ENCODE peak calls at places on chromosome 22, in four cellular contexts. S is GM06990, A is heart right ventricle, X is astrocyte of the spinal cord. H is an unnamed sample.

GRCh38 chr22:46592390-46592872 is 27.8 kb upstream of the GRAMD4 start:
- DNase-seq in S (peak), A (peak), X (peak), H (peak)

GRCh38 chr22:16783930-16784354 is 41.3 kb downstream of the XKR3 start:
- DNase-seq in S (no peak), A (no peak), X (no peak), H (no peak)

GRCh38 chr22:39932918-39933649 is 27.1 kb upstream of the TMA7B start:
- DNase-seq in S (no peak), A (no peak), X (peak), H (peak)

GRCh38 chr22:19686946-19687345 is 27.4 kb upstream of the SEPTIN5 start:
- DNase-seq in S (no peak), A (no peak), X (no peak), H (no peak)

GRCh38 chr22:38570841-38571364 is 920 bp upstream of the DMC1 start:
- DNase-seq in S (no peak), A (peak), X (peak), H (peak)

GRCh38 chr22:23245045-23245798 is 64.9 kb downstream of the BCR start:
- DNase-seq in S (no peak), A (no peak), X (peak), H (no peak)

GRCh38 chr22:38792833-38793232 is 1.1 kb downstream of the DNAL4 start:
- DNase-seq in S (no peak), A (no peak), X (peak), H (no peak)

GRCh38 chr22:48838846-48839730 is 988.6 kb downstream of the BRD1 start:
- DNase-seq in S (no peak), A (no peak), X (no peak), H (no peak)

GRCh38 chr22:37275622-37276021 is 6.7 kb upstream of the CYTH4 start:
- DNase-seq in S (no peak), A (no peak), X (no peak), H (no peak)

GRCh38 chr22:46068176-46068907 is 82.0 kb upstream of the PPARA start:
- DNase-seq in S (no peak), A (no peak), X (peak), H (no peak)

GRCh38 chr22:21100149-21101032 is 54.6 kb downstream of the LRRC74B start:
- DNase-seq in S (no peak), A (no peak), X (no peak), H (no peak)

GRCh38 chr22:23147632-23148387 is 2.5 kb downstream of the RAB36 start:
- DNase-seq in S (no peak), A (no peak), X (peak), H (no peak)

GRCh38 chr22:19808873-19809478 is 45.7 kb downstream of the GNB1L start:
- DNase-seq in S (no peak), A (peak), X (no peak), H (no peak)

GRCh38 chr22:49427941-49428340 is 399.7 kb downstream of the BRD1 start:
- DNase-seq in S (no peak), A (no peak), X (no peak), H (no peak)

GRCh38 chr22:23752750-23753149 is 1.5 kb downstream of the VPREB3 start:
- DNase-seq in S (no peak), A (no peak), X (no peak), H (peak)

GRCh38 chr22:22711532-22711913 is 67.1 kb downstream of the GGTLC2 start:
- DNase-seq in S (no peak), A (no peak), X (no peak), H (no peak)

GRCh38 chr22:32619614-32620426 is 145.2 kb downstream of the FBXO7 start:
- DNase-seq in S (no peak), A (no peak), X (peak), H (no peak)

GRCh38 chr22:37967637-37968451 is 14.3 kb downstream of the POLR2F start:
- DNase-seq in S (no peak), A (no peak), X (no peak), H (no peak)

GRCh38 chr22:49097171-49097925 is 730.3 kb downstream of the BRD1 start:
- DNase-seq in S (no peak), A (no peak), X (no peak), H (no peak)

DNA sequence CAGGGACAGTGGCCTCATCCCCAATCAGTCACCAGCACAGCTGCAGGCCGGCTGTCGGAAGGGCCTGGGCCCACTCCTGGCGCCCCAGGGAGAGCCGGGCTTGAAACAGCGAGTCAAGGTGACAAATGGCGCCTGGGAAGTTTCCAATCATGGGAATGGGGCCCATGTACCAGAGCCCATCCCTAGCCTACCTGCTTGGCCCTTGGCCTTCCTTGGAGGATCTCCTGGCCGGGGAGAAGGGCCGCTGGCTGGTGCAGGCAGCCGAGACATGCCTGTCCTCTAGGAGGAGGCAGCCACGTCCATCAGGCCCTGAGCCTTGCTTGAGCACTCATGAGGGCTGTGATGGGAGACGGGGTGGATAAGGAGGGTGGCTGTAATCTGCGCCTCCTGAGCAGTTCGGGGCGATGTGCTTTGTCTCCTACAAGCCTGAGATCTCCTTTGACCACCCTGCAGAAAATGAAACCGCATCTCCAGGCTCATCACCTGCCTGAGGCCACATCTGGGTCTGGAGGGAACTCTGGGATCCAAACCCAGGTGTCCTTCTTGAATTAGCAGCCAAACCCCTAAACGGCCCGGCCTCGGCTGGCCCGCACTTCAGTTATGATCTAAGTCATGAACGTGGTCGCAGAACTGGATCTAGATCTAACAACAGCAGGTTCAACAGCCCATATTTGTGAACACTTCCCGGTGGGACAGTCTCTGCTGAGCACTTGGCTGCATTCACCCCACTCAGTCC is 862.0 kb downstream of the TBC1D22A start:
- DNase-seq in S (no peak), A (no peak), X (no peak), H (no peak)
- TF ChIP-seq CTCF in S (no peak), A (no peak), X (no peak), H (no peak)

DNA sequence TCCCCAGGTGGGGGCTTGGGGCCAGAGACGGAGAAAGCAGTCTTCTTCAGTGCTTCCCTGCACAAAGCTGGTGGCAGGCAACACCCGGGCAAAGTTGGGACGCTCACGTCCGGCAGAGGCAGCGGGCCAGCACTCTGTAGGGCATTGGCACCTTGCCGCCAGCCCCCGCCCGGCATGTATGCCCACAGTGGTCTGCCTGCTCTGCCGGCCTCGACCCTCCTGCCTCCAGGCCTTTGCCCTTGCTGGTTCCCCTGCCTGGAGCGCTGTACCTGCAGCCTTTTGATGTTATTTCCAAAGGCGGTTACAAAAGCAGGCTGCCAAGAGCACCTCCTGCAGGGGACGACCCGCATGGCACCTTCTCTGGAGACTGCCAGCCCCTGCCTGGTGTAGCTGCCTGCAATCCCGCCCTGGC is 56.5 kb upstream of the SHISAL1 start:
- DNase-seq in S (no peak), A (no peak), X (no peak), H (no peak)
- TF ChIP-seq CTCF in S (no peak), A (no peak), X (peak), H (peak)

DNA sequence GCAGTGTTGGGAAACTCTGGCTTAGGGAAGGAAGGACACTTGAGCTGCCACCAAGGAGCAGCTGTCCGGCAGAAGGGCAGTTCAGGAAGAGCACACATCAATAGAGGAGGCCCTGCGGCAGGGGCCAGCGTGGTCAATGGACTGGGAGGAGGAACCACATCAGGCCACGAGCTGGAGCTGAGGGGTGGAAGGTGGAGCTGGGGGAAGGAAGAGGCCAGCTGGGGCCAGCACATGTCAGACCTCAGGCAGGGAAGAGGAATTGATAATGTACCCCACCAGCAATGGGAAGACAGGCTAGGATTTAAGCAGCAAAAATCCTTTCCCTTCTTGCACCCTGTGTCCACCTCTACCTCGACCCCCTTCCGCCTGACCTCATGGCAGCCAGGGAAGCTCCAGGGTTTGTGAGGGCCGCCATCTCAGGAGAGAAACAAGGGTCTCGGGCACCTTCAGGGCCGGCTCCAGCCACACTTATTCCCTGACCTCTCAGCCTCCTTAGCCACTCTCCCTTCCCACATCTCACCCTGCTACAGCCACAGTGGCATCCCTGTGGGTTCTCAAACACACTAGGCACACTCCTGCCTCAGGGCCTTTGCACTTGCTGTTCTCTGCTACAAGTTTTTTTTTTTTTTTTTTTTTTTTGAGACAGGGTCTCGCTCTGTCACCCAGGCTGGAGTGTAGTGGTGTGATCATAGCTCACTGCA is 157.8 kb upstream of the GRK3 start:
- DNase-seq in S (no peak), A (no peak), X (no peak), H (peak)
- TF ChIP-seq CTCF in S (no peak), A (no peak), X (no peak), H (no peak)

GRCh38 chr22:27438271-27438980 is 363.1 kb downstream of the MN1 start:
- DNase-seq in S (no peak), A (no peak), X (peak), H (no peak)
- TF ChIP-seq CTCF in S (no peak), A (no peak), X (no peak), H (no peak)

DNA sequence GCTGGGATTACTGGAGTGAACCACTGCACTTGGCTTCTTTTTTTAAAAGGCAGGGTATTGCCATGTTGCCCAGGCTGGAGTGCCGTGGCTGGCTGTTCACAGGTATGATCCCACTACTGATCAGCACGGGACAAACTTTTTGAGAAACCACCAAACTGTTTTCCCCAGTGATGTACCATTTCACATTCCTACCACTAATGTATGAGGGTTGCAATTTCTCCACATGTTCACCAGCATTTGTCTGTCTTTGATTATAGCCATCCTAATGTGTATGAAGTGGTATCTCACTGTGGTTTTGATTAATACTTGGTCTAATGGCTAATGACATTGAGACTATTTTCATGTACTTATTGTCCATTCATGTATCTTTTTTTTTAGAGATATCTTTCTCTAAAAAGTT is 41.5 kb upstream of the EP300 start:
- DNase-seq in S (no peak), A (no peak), X (no peak), H (no peak)
- TF ChIP-seq CTCF in S (no peak), A (no peak), X (no peak), H (no peak)

GRCh38 chr22:25898707-25899365 is 156.8 kb downstream of the MYO18B start:
- DNase-seq in S (no peak), A (no peak), X (no peak), H (peak)
- TF ChIP-seq CTCF in S (peak), A (no peak), X (no peak), H (peak)

GRCh38 chr22:30813936-30814335 is 119.3 kb downstream of the OSBP2 start:
- DNase-seq in S (no peak), A (no peak), X (no peak), H (no peak)

GRCh38 chr22:30821863-30822215 is 127.2 kb downstream of the OSBP2 start:
- DNase-seq in S (no peak), A (no peak), X (no peak), H (no peak)

GRCh38 chr22:30821381-30821780 is 126.7 kb downstream of the OSBP2 start:
- DNase-seq in S (no peak), A (no peak), X (no peak), H (no peak)

GRCh38 chr22:30816413-30816812 is 121.7 kb downstream of the OSBP2 start:
- DNase-seq in S (no peak), A (no peak), X (no peak), H (no peak)
- TF ChIP-seq CTCF in S (peak), A (no peak), X (no peak), H (no peak)